ENCODE peak calls at places on chromosomes 2 and 18, in five cellular contexts. N is stimulated activated CD4-positive, alpha-beta T cell treated with anti-CD3 and anti-CD28 coated beads, Interleukin-1b, Interleukin-23, amount 100 ng/mL, for 24 hours; R is OCI-LY7; Z is WTC11; O is A549. S is an unnamed sample.

GRCh38 chr2:28539095-28539494 is 43.2 kb downstream of the PLB1 start:
- DNase-seq in N (no peak), R (peak; percentile 40), Z (no peak), O (no peak), S (no peak)

GRCh38 chr18:66874812-66875474 is 271.1 kb upstream of the CDH19 start:
- DNase-seq in N (no peak), R (no peak), Z (no peak), O (no peak), S (peak; percentile 23)

GRCh38 chr2:106542730-106543359 is 55.7 kb downstream of the CD8B2 start:
- DNase-seq in N (peak; percentile 65), R (peak; percentile 63), Z (peak; percentile 86), O (peak; percentile 59), S (peak; percentile 76)

GRCh38 chr2:225694664-225695063 is 295.2 kb downstream of the NYAP2 start:
- DNase-seq in N (no peak), R (no peak), Z (no peak), O (no peak), S (no peak)

GRCh38 chr18:76376668-76377358 is 118.2 kb downstream of the ZNF516 start:
- DNase-seq in N (no peak), R (no peak), Z (no peak), O (no peak), S (no peak)

GRCh38 chr2:73925853-73926492 is 707 bp upstream of the DGUOK start:
- DNase-seq in N (no peak), R (peak; percentile 16), Z (no peak), O (peak; percentile 36), S (peak; percentile 69)

GRCh38 chr18:68742206-68742605 is 27.3 kb upstream of the TMX3 start:
- DNase-seq in N (no peak), R (no peak), Z (no peak), O (no peak), S (no peak)

GRCh38 chr18:47254341-47254939 is 3.0 kb upstream of the SKOR2 start:
- DNase-seq in N (no peak), R (no peak), Z (peak; percentile 94), O (no peak), S (peak; percentile 4)

GRCh38 chr2:166088634-166089033 is 39.2 kb downstream of the SCN1A start:
- DNase-seq in N (no peak), R (no peak), Z (no peak), O (no peak), S (no peak)

GRCh38 chr2:16613475-16613874 is 52.2 kb downstream of the CYRIA start:
- DNase-seq in N (no peak), R (peak; percentile 76), Z (no peak), O (peak; percentile 30), S (peak; percentile 14)

GRCh38 chr2:64644240-64645013 is 9.3 kb downstream of the SERTAD2 start:
- DNase-seq in N (no peak), R (peak; percentile 79), Z (peak; percentile 81), O (peak; percentile 95), S (peak; percentile 80)

GRCh38 chr18:78330761-78331160 is 648.9 kb upstream of the SALL3 start:
- DNase-seq in N (no peak), R (no peak), Z (no peak), O (no peak), S (no peak)

GRCh38 chr2:53568463-53568862 is 199.1 kb upstream of the CHAC2 start:
- DNase-seq in N (no peak), R (no peak), Z (no peak), O (peak; percentile 39), S (no peak)

S was measured in HT-29.